ENCODE peak calls at places on chromosome 11, in seven cellular contexts. Q, X, S, M, L, F and H are unnamed samples.

GRCh38 chr11:68757711-68758110 is 6.4 kb upstream of the TESMIN start:
- DNase-seq in Q (no peak), X (no peak), S (no peak), M (no peak), L (no peak), F (no peak), H (no peak)

GRCh38 chr11:18392434-18393321 is 1.7 kb upstream of the LDHA start:
- DNase-seq in Q (no peak), X (no peak), S (peak; percentile 60), M (no peak), L (no peak), F (no peak), H (no peak)

GRCh38 chr11:114200351-114200750 is 95.8 kb upstream of the NNMT start:
- DNase-seq in Q (no peak), X (no peak), S (no peak), M (no peak), L (no peak), F (no peak), H (no peak)

GRCh38 chr11:64853709-64854108 is 9.3 kb upstream of the CDC42BPG start:
- DNase-seq in Q (no peak), X (no peak), S (no peak), M (no peak), L (no peak), F (no peak), H (no peak)

GRCh38 chr11:31844351-31844750 is 33.2 kb upstream of the PAX6 start:
- DNase-seq in Q (no peak), X (no peak), S (no peak), M (no peak), L (no peak), F (no peak), H (no peak)

GRCh38 chr11:101341578-101341977 is 212.0 kb upstream of the PGR start:
- DNase-seq in Q (no peak), X (no peak), S (no peak), M (no peak), L (no peak), F (no peak), H (no peak)

GRCh38 chr11:44858796-44859527 is 91.7 kb downstream of the TP53I11 start:
- DNase-seq in Q (no peak), X (no peak), S (no peak), M (peak; percentile 69), L (no peak), F (no peak), H (no peak)

GRCh38 chr11:114179234-114179941 is 116.8 kb upstream of the NNMT start:
- DNase-seq in Q (peak; percentile 79), X (peak; percentile 65), S (no peak), M (peak; percentile 99), L (no peak), F (no peak), H (no peak)

GRCh38 chr11:78363018-78363619 is 54.5 kb downstream of the GAB2 start:
- DNase-seq in Q (no peak), X (no peak), S (no peak), M (no peak), L (no peak), F (no peak), H (no peak)

GRCh38 chr11:2761131-2762030 is 61.6 kb upstream of the KCNQ1OT1 start:
- DNase-seq in Q (peak; percentile 61), X (no peak), S (no peak), M (no peak), L (no peak), F (no peak), H (no peak)

GRCh38 chr11:44989831-44990566 is 39.3 kb upstream of the TP53I11 start:
- DNase-seq in Q (no peak), X (peak; percentile 68), S (no peak), M (no peak), L (no peak), F (no peak), H (no peak)

GRCh38 chr11:40183073-40184064 is 1276.1 kb downstream of the LRRC4C start:
- DNase-seq in Q (no peak), X (no peak), S (no peak), M (no peak), L (no peak), F (no peak), H (no peak)

GRCh38 chr11:65429724-65430405 is 7.3 kb downstream of the NEAT1 start:
- DNase-seq in Q (peak; percentile 77), X (peak; percentile 71), S (peak; percentile 73), M (peak; percentile 71), L (no peak), F (no peak), H (no peak)

GRCh38 chr11:111582163-111582562 is 20.1 kb upstream of the SIK2 start:
- DNase-seq in Q (no peak), X (no peak), S (no peak), M (no peak), L (no peak), F (no peak), H (no peak)